ENCODE peak calls at places on chromosomes 7 and 10, in nine cellular contexts. G is tibial artery, A is PC-3, V is breast epithelium, L is AG10803, X is kidney epithelial cell, P is neural progenitor cell, K is upper lobe of right lung, H is ovary. C is an unnamed sample.

GRCh38 chr10:117398014-117398413 is 22.8 kb upstream of the PDZD8 start:
- DNase-seq in G (no peak), A (no peak), V (no peak), L (no peak), X (no peak), P (no peak), K (no peak), H (no peak), C (no peak)

GRCh38 chr7:94578615-94579014 is 69.0 kb downstream of the CASD1 start:
- DNase-seq in G (no peak), A (peak; percentile 88), V (no peak), L (no peak), X (peak; percentile 7), P (no peak), K (no peak), H (no peak), C (no peak)

GRCh38 chr7:129607471-129608120 is 3.9 kb upstream of the NRF1 start:
- DNase-seq in G (no peak), A (peak; percentile 59), V (no peak), L (peak; percentile 32), X (no peak), P (peak; percentile 64), K (no peak), H (no peak), C (peak; percentile 61)

GRCh38 chr7:89914673-89915072 is 239.6 kb upstream of the STEAP1 start:
- DNase-seq in G (no peak), A (no peak), V (no peak), L (no peak), X (no peak), P (peak; percentile 21), K (no peak), H (no peak), C (no peak)

GRCh38 chr10:29619273-29619672 is 15.5 kb downstream of the SVIL start:
- DNase-seq in G (no peak), A (peak; percentile 75), V (no peak), L (peak; percentile 19), X (no peak), P (no peak), K (no peak), H (no peak), C (peak; percentile 58)

GRCh38 chr7:4791738-4792536 is 16.5 kb downstream of the AP5Z1 start:
- DNase-seq in G (peak; percentile 75), A (no peak), V (no peak), L (peak; percentile 43), X (no peak), P (peak; percentile 93), K (peak; percentile 83), H (peak; percentile 94), C (peak; percentile 39)

GRCh38 chr7:33155811-33156210 is 26.4 kb downstream of the BBS9 start:
- DNase-seq in G (no peak), A (no peak), V (no peak), L (peak; percentile 59), X (peak; percentile 2), P (no peak), K (no peak), H (no peak), C (peak; percentile 63)

GRCh38 chr10:126500866-126501265 is 112.6 kb upstream of the ADAM12 start:
- DNase-seq in G (no peak), A (no peak), V (no peak), L (peak; percentile 80), X (no peak), P (no peak), K (no peak), H (no peak), C (peak; percentile 58)

GRCh38 chr7:79876769-79877362 is 257.8 kb upstream of the GNAI1 start:
- DNase-seq in G (no peak), A (peak; percentile 91), V (no peak), L (peak; percentile 55), X (no peak), P (no peak), K (no peak), H (no peak), C (peak; percentile 79)

GRCh38 chr7:143514995-143515735 is 37.5 kb downstream of the TAS2R41 start:
- DNase-seq in G (no peak), A (no peak), V (no peak), L (peak; percentile 36), X (no peak), P (no peak), K (no peak), H (no peak), C (no peak)

GRCh38 chr10:20489961-20490360 is 407.1 kb downstream of the NEBL start:
- DNase-seq in G (no peak), A (no peak), V (no peak), L (no peak), X (no peak), P (no peak), K (no peak), H (no peak), C (no peak)

GRCh38 chr7:8085420-8085819 is 116.8 kb downstream of the GLCCI1 start:
- DNase-seq in G (no peak), A (no peak), V (no peak), L (no peak), X (no peak), P (no peak), K (no peak), H (no peak), C (no peak)

GRCh38 chr7:2709553-2710165 is 21.7 kb downstream of the AMZ1 start:
- DNase-seq in G (peak; percentile 43), A (peak; percentile 63), V (no peak), L (peak; percentile 45), X (no peak), P (peak; percentile 88), K (peak; percentile 87), H (peak; percentile 73), C (peak; percentile 58)

GRCh38 chr7:142803901-142804300 is 33.1 kb downstream of the PRSS2 start:
- DNase-seq in G (no peak), A (no peak), V (no peak), L (no peak), X (no peak), P (no peak), K (no peak), H (no peak), C (no peak)

GRCh38 chr7:134729895-134730294 is 49.5 kb upstream of the CALD1 start:
- DNase-seq in G (no peak), A (no peak), V (no peak), L (peak; percentile 26), X (no peak), P (no peak), K (no peak), H (no peak), C (peak; percentile 21)

GRCh38 chr7:73463966-73464365 is 30.4 kb downstream of the FZD9 start:
- DNase-seq in G (no peak), A (no peak), V (no peak), L (no peak), X (no peak), P (no peak), K (no peak), H (no peak), C (no peak)

GRCh38 chr7:105304040-105304895 is 84.5 kb downstream of the SRPK2 start:
- DNase-seq in G (no peak), A (peak; percentile 67), V (no peak), L (peak; percentile 49), X (peak; percentile 29), P (no peak), K (no peak), H (no peak), C (peak; percentile 18)

GRCh38 chr7:69953319-69954067 is 355.2 kb downstream of the AUTS2 start:
- DNase-seq in G (no peak), A (no peak), V (no peak), L (peak; percentile 20), X (no peak), P (no peak), K (no peak), H (no peak), C (no peak)
- H3K4me3 ChIP-seq in G (no peak overlapping the region), A (no peak overlapping the region), V (no peak overlapping the region), L (no peak overlapping the region), X (no peak overlapping the region), P (no peak overlapping the region), K (no peak overlapping the region), H (no peak overlapping the region), C (no peak overlapping the region)

GRCh38 chr10:72044417-72045041 is 43.8 kb downstream of the SPOCK2 start:
- DNase-seq in G (peak; percentile 35), A (no peak), V (no peak), L (peak; percentile 15), X (no peak), P (peak; percentile 37), K (no peak), H (peak; percentile 77), C (no peak)
- TF ChIP-seq CTCF in G (peak; percentile 73), A (peak; percentile 28), V (no peak), L (peak; percentile 30), X (peak; percentile 72), P (peak; percentile 33), K (peak; percentile 37), H (peak; percentile 61), C (no peak)

DNA sequence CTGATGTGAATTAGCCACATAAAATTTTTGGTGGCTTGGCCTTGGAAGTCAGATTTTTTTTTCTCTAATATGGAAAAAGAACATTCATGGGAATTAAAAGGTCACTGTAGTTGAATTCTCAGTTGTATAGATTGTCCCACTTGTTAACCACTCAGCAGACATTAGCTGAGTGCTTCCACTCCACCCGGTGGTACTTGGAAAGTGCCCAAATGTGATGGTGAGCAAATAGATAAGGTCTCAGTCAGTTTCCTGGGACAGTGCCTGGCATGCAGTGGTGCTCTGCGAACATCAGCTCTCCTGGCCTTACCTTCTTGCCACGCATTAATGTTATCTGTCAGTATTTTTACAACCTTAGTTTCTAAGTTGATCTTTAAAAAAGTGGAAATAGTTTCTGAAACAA is 1.4 kb downstream of the ATP5F1C start:
- DNase-seq in G (no peak), A (peak; percentile 12), V (no peak), L (peak; percentile 12), X (no peak), P (no peak), K (no peak), H (no peak), C (no peak)
- H3K4me3 ChIP-seq in G (peak overlapping the region; percentile 65), A (peak overlapping the region; percentile 89), V (peak overlapping the region; percentile 88), L (peak overlapping the region; percentile 99), X (peak overlapping the region; percentile 92), P (peak overlapping the region; percentile 86), K (peak overlapping the region; percentile 94), H (peak overlapping the region; percentile 79), C (peak overlapping the region; percentile 95)

GRCh38 chr10:111360260-111360925 is 283.6 kb downstream of the ADRA2A start:
- DNase-seq in G (peak; percentile 21), A (peak; percentile 33), V (no peak), L (peak; percentile 62), X (no peak), P (peak; percentile 78), K (no peak), H (peak; percentile 43), C (no peak)
- TF ChIP-seq CTCF in G (no peak), A (peak; percentile 47), V (peak; percentile 38), L (peak; percentile 68), X (peak; percentile 44), P (peak; percentile 68), K (peak; percentile 54), H (no peak), C (peak; percentile 24)